ENCODE peak calls at places on chromosomes 3 and 15, in ten cellular contexts. One of them, this sample, is unnamed.

GRCh38 chr3:61563614-61564404 is 2.4 kb downstream of the PTPRG start:
- DNase-seq in stimulated activated CD4-positive, alpha-beta T cell treated with anti-CD3 and anti-CD28 coated beads, Interleukin-2, amount 100 ng/mL, for 4 hours: no peak
- DNase-seq in activated naive CD4-positive, alpha-beta T cell treated with Interleukin-2 at 50 U/mL for 16 hours: no peak
- DNase-seq in right lobe of liver: no peak
- DNase-seq in activated CD4-positive, CD25-positive, alpha-beta regulatory T cell treated with anti-CD3 and anti-CD28 coated beads, Interleukin-2, amount 50 U/mL, for 72 hours: no peak
- DNase-seq in HCT116: no peak
- DNase-seq in hypothalamus: no peak
- DNase-seq in stimulated activated CD8-positive, alpha-beta memory T cell treated with anti-CD3 and anti-CD28 coated beads, Interleukin-2, amount 100 ng/mL, for 48 hours: no peak
- DNase-seq in Caco-2: no peak
- DNase-seq in mesothelial cell of epicardium: no peak
- DNase-seq in this sample: no peak

GRCh38 chr3:196166741-196167140 is 44.5 kb downstream of the ZDHHC19 start:
- DNase-seq in stimulated activated CD4-positive, alpha-beta T cell treated with anti-CD3 and anti-CD28 coated beads, Interleukin-2, amount 100 ng/mL, for 4 hours: no peak
- DNase-seq in activated naive CD4-positive, alpha-beta T cell treated with Interleukin-2 at 50 U/mL for 16 hours: peak
- DNase-seq in right lobe of liver: no peak
- DNase-seq in activated CD4-positive, CD25-positive, alpha-beta regulatory T cell treated with anti-CD3 and anti-CD28 coated beads, Interleukin-2, amount 50 U/mL, for 72 hours: no peak
- DNase-seq in HCT116: no peak
- DNase-seq in hypothalamus: no peak
- DNase-seq in stimulated activated CD8-positive, alpha-beta memory T cell treated with anti-CD3 and anti-CD28 coated beads, Interleukin-2, amount 100 ng/mL, for 48 hours: peak
- DNase-seq in Caco-2: no peak
- DNase-seq in mesothelial cell of epicardium: no peak
- DNase-seq in this sample: no peak

GRCh38 chr3:118772036-118773030 is 262.3 kb downstream of the IGSF11 start:
- DNase-seq in stimulated activated CD4-positive, alpha-beta T cell treated with anti-CD3 and anti-CD28 coated beads, Interleukin-2, amount 100 ng/mL, for 4 hours: no peak
- DNase-seq in activated naive CD4-positive, alpha-beta T cell treated with Interleukin-2 at 50 U/mL for 16 hours: no peak
- DNase-seq in right lobe of liver: no peak
- DNase-seq in activated CD4-positive, CD25-positive, alpha-beta regulatory T cell treated with anti-CD3 and anti-CD28 coated beads, Interleukin-2, amount 50 U/mL, for 72 hours: no peak
- DNase-seq in HCT116: no peak
- DNase-seq in hypothalamus: no peak
- DNase-seq in stimulated activated CD8-positive, alpha-beta memory T cell treated with anti-CD3 and anti-CD28 coated beads, Interleukin-2, amount 100 ng/mL, for 48 hours: no peak
- DNase-seq in Caco-2: no peak
- DNase-seq in mesothelial cell of epicardium: no peak
- DNase-seq in this sample: no peak

GRCh38 chr3:97793415-97794019 is 28.3 kb upstream of the CRYBG3 start:
- DNase-seq in stimulated activated CD4-positive, alpha-beta T cell treated with anti-CD3 and anti-CD28 coated beads, Interleukin-2, amount 100 ng/mL, for 4 hours: peak
- DNase-seq in activated naive CD4-positive, alpha-beta T cell treated with Interleukin-2 at 50 U/mL for 16 hours: no peak
- DNase-seq in right lobe of liver: no peak
- DNase-seq in activated CD4-positive, CD25-positive, alpha-beta regulatory T cell treated with anti-CD3 and anti-CD28 coated beads, Interleukin-2, amount 50 U/mL, for 72 hours: no peak
- DNase-seq in HCT116: peak
- DNase-seq in hypothalamus: no peak
- DNase-seq in stimulated activated CD8-positive, alpha-beta memory T cell treated with anti-CD3 and anti-CD28 coated beads, Interleukin-2, amount 100 ng/mL, for 48 hours: no peak
- DNase-seq in Caco-2: no peak
- DNase-seq in mesothelial cell of epicardium: no peak
- DNase-seq in this sample: no peak

GRCh38 chr3:129461022-129461421 is 21.0 kb downstream of the IFT122 start:
- DNase-seq in stimulated activated CD4-positive, alpha-beta T cell treated with anti-CD3 and anti-CD28 coated beads, Interleukin-2, amount 100 ng/mL, for 4 hours: no peak
- DNase-seq in activated naive CD4-positive, alpha-beta T cell treated with Interleukin-2 at 50 U/mL for 16 hours: no peak
- DNase-seq in right lobe of liver: no peak
- DNase-seq in activated CD4-positive, CD25-positive, alpha-beta regulatory T cell treated with anti-CD3 and anti-CD28 coated beads, Interleukin-2, amount 50 U/mL, for 72 hours: no peak
- DNase-seq in HCT116: no peak
- DNase-seq in hypothalamus: no peak
- DNase-seq in stimulated activated CD8-positive, alpha-beta memory T cell treated with anti-CD3 and anti-CD28 coated beads, Interleukin-2, amount 100 ng/mL, for 48 hours: no peak
- DNase-seq in Caco-2: no peak
- DNase-seq in mesothelial cell of epicardium: no peak
- DNase-seq in this sample: no peak

GRCh38 chr3:169150343-169150742 is 513.2 kb downstream of the MECOM start:
- DNase-seq in stimulated activated CD4-positive, alpha-beta T cell treated with anti-CD3 and anti-CD28 coated beads, Interleukin-2, amount 100 ng/mL, for 4 hours: no peak
- DNase-seq in activated naive CD4-positive, alpha-beta T cell treated with Interleukin-2 at 50 U/mL for 16 hours: no peak
- DNase-seq in right lobe of liver: no peak
- DNase-seq in activated CD4-positive, CD25-positive, alpha-beta regulatory T cell treated with anti-CD3 and anti-CD28 coated beads, Interleukin-2, amount 50 U/mL, for 72 hours: no peak
- DNase-seq in HCT116: no peak
- DNase-seq in hypothalamus: no peak
- DNase-seq in stimulated activated CD8-positive, alpha-beta memory T cell treated with anti-CD3 and anti-CD28 coated beads, Interleukin-2, amount 100 ng/mL, for 48 hours: no peak
- DNase-seq in Caco-2: no peak
- DNase-seq in mesothelial cell of epicardium: no peak
- DNase-seq in this sample: no peak

GRCh38 chr3:54994026-54994626 is 66.3 kb upstream of the LRTM1 start:
- DNase-seq in stimulated activated CD4-positive, alpha-beta T cell treated with anti-CD3 and anti-CD28 coated beads, Interleukin-2, amount 100 ng/mL, for 4 hours: no peak
- DNase-seq in activated naive CD4-positive, alpha-beta T cell treated with Interleukin-2 at 50 U/mL for 16 hours: no peak
- DNase-seq in right lobe of liver: no peak
- DNase-seq in activated CD4-positive, CD25-positive, alpha-beta regulatory T cell treated with anti-CD3 and anti-CD28 coated beads, Interleukin-2, amount 50 U/mL, for 72 hours: no peak
- DNase-seq in HCT116: no peak
- DNase-seq in hypothalamus: no peak
- DNase-seq in stimulated activated CD8-positive, alpha-beta memory T cell treated with anti-CD3 and anti-CD28 coated beads, Interleukin-2, amount 100 ng/mL, for 48 hours: no peak
- DNase-seq in Caco-2: no peak
- DNase-seq in mesothelial cell of epicardium: no peak
- DNase-seq in this sample: no peak

GRCh38 chr3:177300039-177300833 is 103.0 kb upstream of the TBL1XR1 start:
- DNase-seq in stimulated activated CD4-positive, alpha-beta T cell treated with anti-CD3 and anti-CD28 coated beads, Interleukin-2, amount 100 ng/mL, for 4 hours: no peak
- DNase-seq in activated naive CD4-positive, alpha-beta T cell treated with Interleukin-2 at 50 U/mL for 16 hours: no peak
- DNase-seq in right lobe of liver: peak
- DNase-seq in activated CD4-positive, CD25-positive, alpha-beta regulatory T cell treated with anti-CD3 and anti-CD28 coated beads, Interleukin-2, amount 50 U/mL, for 72 hours: no peak
- DNase-seq in HCT116: no peak
- DNase-seq in hypothalamus: no peak
- DNase-seq in stimulated activated CD8-positive, alpha-beta memory T cell treated with anti-CD3 and anti-CD28 coated beads, Interleukin-2, amount 100 ng/mL, for 48 hours: no peak
- DNase-seq in Caco-2: peak
- DNase-seq in mesothelial cell of epicardium: no peak
- DNase-seq in this sample: no peak

GRCh38 chr3:155197786-155198185 is 95.7 kb downstream of the STRIT1 start:
- DNase-seq in stimulated activated CD4-positive, alpha-beta T cell treated with anti-CD3 and anti-CD28 coated beads, Interleukin-2, amount 100 ng/mL, for 4 hours: no peak
- DNase-seq in activated naive CD4-positive, alpha-beta T cell treated with Interleukin-2 at 50 U/mL for 16 hours: no peak
- DNase-seq in right lobe of liver: no peak
- DNase-seq in activated CD4-positive, CD25-positive, alpha-beta regulatory T cell treated with anti-CD3 and anti-CD28 coated beads, Interleukin-2, amount 50 U/mL, for 72 hours: no peak
- DNase-seq in HCT116: no peak
- DNase-seq in hypothalamus: no peak
- DNase-seq in stimulated activated CD8-positive, alpha-beta memory T cell treated with anti-CD3 and anti-CD28 coated beads, Interleukin-2, amount 100 ng/mL, for 48 hours: no peak
- DNase-seq in Caco-2: no peak
- DNase-seq in mesothelial cell of epicardium: no peak
- DNase-seq in this sample: no peak

GRCh38 chr15:77173487-77173886 is 102.6 kb upstream of the TSPAN3 start:
- DNase-seq in stimulated activated CD4-positive, alpha-beta T cell treated with anti-CD3 and anti-CD28 coated beads, Interleukin-2, amount 100 ng/mL, for 4 hours: no peak
- DNase-seq in activated naive CD4-positive, alpha-beta T cell treated with Interleukin-2 at 50 U/mL for 16 hours: no peak
- DNase-seq in right lobe of liver: no peak
- DNase-seq in activated CD4-positive, CD25-positive, alpha-beta regulatory T cell treated with anti-CD3 and anti-CD28 coated beads, Interleukin-2, amount 50 U/mL, for 72 hours: no peak
- DNase-seq in HCT116: no peak
- DNase-seq in hypothalamus: no peak
- DNase-seq in stimulated activated CD8-positive, alpha-beta memory T cell treated with anti-CD3 and anti-CD28 coated beads, Interleukin-2, amount 100 ng/mL, for 48 hours: no peak
- DNase-seq in Caco-2: no peak
- DNase-seq in mesothelial cell of epicardium: no peak
- DNase-seq in this sample: no peak

GRCh38 chr15:70156781-70157261 is 59.1 kb upstream of the TLE3 start:
- DNase-seq in stimulated activated CD4-positive, alpha-beta T cell treated with anti-CD3 and anti-CD28 coated beads, Interleukin-2, amount 100 ng/mL, for 4 hours: no peak
- DNase-seq in activated naive CD4-positive, alpha-beta T cell treated with Interleukin-2 at 50 U/mL for 16 hours: no peak
- DNase-seq in right lobe of liver: no peak
- DNase-seq in activated CD4-positive, CD25-positive, alpha-beta regulatory T cell treated with anti-CD3 and anti-CD28 coated beads, Interleukin-2, amount 50 U/mL, for 72 hours: no peak
- DNase-seq in HCT116: no peak
- DNase-seq in hypothalamus: peak
- DNase-seq in stimulated activated CD8-positive, alpha-beta memory T cell treated with anti-CD3 and anti-CD28 coated beads, Interleukin-2, amount 100 ng/mL, for 48 hours: no peak
- DNase-seq in Caco-2: no peak
- DNase-seq in mesothelial cell of epicardium: no peak
- DNase-seq in this sample: no peak

This sample was measured in activated T-cell treated with anti-CD3 and anti-CD28 coated beads for 24 hours.